ENCODE peak calls at places on chromosomes 13 and 19, in nine cellular contexts. One of them, this sample, is unnamed.

GRCh38 chr13:99432637-99433542 is 68.4 kb upstream of the TM9SF2 start:
- DNase-seq in A549: peak
- DNase-seq in Peyer's patch: peak
- DNase-seq in endothelial cell of umbilical vein: peak
- DNase-seq in adrenal gland: peak
- DNase-seq in HCT116: peak
- DNase-seq in transverse colon: peak
- DNase-seq in body of pancreas: peak
- DNase-seq in IMR-90: peak
- DNase-seq in this sample: no peak

GRCh38 chr19:41427647-41428480 is 690 bp upstream of the B3GNT8 start:
- DNase-seq in A549: no peak
- DNase-seq in Peyer's patch: peak
- DNase-seq in endothelial cell of umbilical vein: peak
- DNase-seq in adrenal gland: peak
- DNase-seq in HCT116: no peak
- DNase-seq in transverse colon: peak
- DNase-seq in body of pancreas: peak
- DNase-seq in IMR-90: no peak
- DNase-seq in this sample: no peak

GRCh38 chr13:20190481-20191310 is 2.0 kb downstream of the GJB2 start:
- DNase-seq in A549: no peak
- DNase-seq in Peyer's patch: no peak
- DNase-seq in endothelial cell of umbilical vein: no peak
- DNase-seq in adrenal gland: no peak
- DNase-seq in HCT116: no peak
- DNase-seq in transverse colon: no peak
- DNase-seq in body of pancreas: no peak
- DNase-seq in IMR-90: peak
- DNase-seq in this sample: no peak

GRCh38 chr13:112116187-112116950 is 49.4 kb downstream of the SOX1 start:
- DNase-seq in A549: no peak
- DNase-seq in Peyer's patch: no peak
- DNase-seq in endothelial cell of umbilical vein: no peak
- DNase-seq in adrenal gland: no peak
- DNase-seq in HCT116: no peak
- DNase-seq in transverse colon: no peak
- DNase-seq in body of pancreas: no peak
- DNase-seq in IMR-90: no peak
- DNase-seq in this sample: no peak

GRCh38 chr13:101751488-101751887 is 299.0 kb downstream of the ITGBL1 start:
- DNase-seq in A549: peak
- DNase-seq in Peyer's patch: no peak
- DNase-seq in endothelial cell of umbilical vein: peak
- DNase-seq in adrenal gland: no peak
- DNase-seq in HCT116: no peak
- DNase-seq in transverse colon: no peak
- DNase-seq in body of pancreas: no peak
- DNase-seq in IMR-90: peak
- DNase-seq in this sample: no peak

GRCh38 chr13:101711307-101712025 is 259.0 kb downstream of the ITGBL1 start:
- DNase-seq in A549: no peak
- DNase-seq in Peyer's patch: no peak
- DNase-seq in endothelial cell of umbilical vein: no peak
- DNase-seq in adrenal gland: no peak
- DNase-seq in HCT116: no peak
- DNase-seq in transverse colon: no peak
- DNase-seq in body of pancreas: no peak
- DNase-seq in IMR-90: no peak
- DNase-seq in this sample: no peak

GRCh38 chr13:39909634-39910033 is 254.2 kb downstream of the COG6 start:
- DNase-seq in A549: no peak
- DNase-seq in Peyer's patch: no peak
- DNase-seq in endothelial cell of umbilical vein: no peak
- DNase-seq in adrenal gland: no peak
- DNase-seq in HCT116: no peak
- DNase-seq in transverse colon: no peak
- DNase-seq in body of pancreas: no peak
- DNase-seq in IMR-90: no peak
- DNase-seq in this sample: no peak

GRCh38 chr13:34034411-34034810 is 216.5 kb downstream of the RFC3 start:
- DNase-seq in A549: no peak
- DNase-seq in Peyer's patch: no peak
- DNase-seq in endothelial cell of umbilical vein: no peak
- DNase-seq in adrenal gland: no peak
- DNase-seq in HCT116: no peak
- DNase-seq in transverse colon: no peak
- DNase-seq in body of pancreas: no peak
- DNase-seq in IMR-90: no peak
- DNase-seq in this sample: no peak

GRCh38 chr19:47663435-47663910 is 49.7 kb upstream of the EHD2 start:
- DNase-seq in A549: peak
- DNase-seq in Peyer's patch: no peak
- DNase-seq in endothelial cell of umbilical vein: no peak
- DNase-seq in adrenal gland: no peak
- DNase-seq in HCT116: no peak
- DNase-seq in transverse colon: no peak
- DNase-seq in body of pancreas: no peak
- DNase-seq in IMR-90: peak
- DNase-seq in this sample: no peak

GRCh38 chr13:46553521-46553885 is 533 bp downstream of the LRCH1 start:
- DNase-seq in A549: no peak
- DNase-seq in Peyer's patch: no peak
- DNase-seq in endothelial cell of umbilical vein: no peak
- DNase-seq in adrenal gland: no peak
- DNase-seq in HCT116: no peak
- DNase-seq in transverse colon: no peak
- DNase-seq in body of pancreas: no peak
- DNase-seq in IMR-90: no peak
- DNase-seq in this sample: no peak

GRCh38 chr19:7637374-7638256 is 705 bp downstream of the STXBP2 start:
- DNase-seq in A549: no peak
- DNase-seq in Peyer's patch: peak
- DNase-seq in endothelial cell of umbilical vein: peak
- DNase-seq in adrenal gland: no peak
- DNase-seq in HCT116: no peak
- DNase-seq in transverse colon: peak
- DNase-seq in body of pancreas: peak
- DNase-seq in IMR-90: no peak
- DNase-seq in this sample: no peak

GRCh38 chr19:27733551-27734266 is 1479.2 kb downstream of the UQCRFS1 start:
- DNase-seq in A549: no peak
- DNase-seq in Peyer's patch: no peak
- DNase-seq in endothelial cell of umbilical vein: no peak
- DNase-seq in adrenal gland: no peak
- DNase-seq in HCT116: no peak
- DNase-seq in transverse colon: no peak
- DNase-seq in body of pancreas: no peak
- DNase-seq in IMR-90: no peak
- DNase-seq in this sample: no peak

GRCh38 chr13:62014299-62014698 is 598.6 kb upstream of the PCDH20 start:
- DNase-seq in A549: peak
- DNase-seq in Peyer's patch: no peak
- DNase-seq in endothelial cell of umbilical vein: peak
- DNase-seq in adrenal gland: no peak
- DNase-seq in HCT116: peak
- DNase-seq in transverse colon: no peak
- DNase-seq in body of pancreas: no peak
- DNase-seq in IMR-90: peak
- DNase-seq in this sample: no peak

GRCh38 chr13:51613535-51613934 is 29.3 kb downstream of the WDFY2 start:
- DNase-seq in A549: no peak
- DNase-seq in Peyer's patch: no peak
- DNase-seq in endothelial cell of umbilical vein: no peak
- DNase-seq in adrenal gland: no peak
- DNase-seq in HCT116: no peak
- DNase-seq in transverse colon: no peak
- DNase-seq in body of pancreas: no peak
- DNase-seq in IMR-90: no peak
- DNase-seq in this sample: no peak

GRCh38 chr13:60617863-60618733 is 221.1 kb downstream of the TDRD3 start:
- DNase-seq in A549: peak
- DNase-seq in Peyer's patch: no peak
- DNase-seq in endothelial cell of umbilical vein: peak
- DNase-seq in adrenal gland: peak
- DNase-seq in HCT116: no peak
- DNase-seq in transverse colon: no peak
- DNase-seq in body of pancreas: no peak
- DNase-seq in IMR-90: peak
- DNase-seq in this sample: no peak

GRCh38 chr19:8468761-8469458 is 24.1 kb downstream of the HNRNPM start:
- DNase-seq in A549: no peak
- DNase-seq in Peyer's patch: no peak
- DNase-seq in endothelial cell of umbilical vein: no peak
- DNase-seq in adrenal gland: no peak
- DNase-seq in HCT116: no peak
- DNase-seq in transverse colon: no peak
- DNase-seq in body of pancreas: no peak
- DNase-seq in IMR-90: peak
- DNase-seq in this sample: no peak

GRCh38 chr19:52140077-52140710 is 456 bp upstream of the ZNF616 start:
- DNase-seq in A549: no peak
- DNase-seq in Peyer's patch: no peak
- DNase-seq in endothelial cell of umbilical vein: no peak
- DNase-seq in adrenal gland: no peak
- DNase-seq in HCT116: no peak
- DNase-seq in transverse colon: no peak
- DNase-seq in body of pancreas: peak
- DNase-seq in IMR-90: no peak
- DNase-seq in this sample: no peak

GRCh38 chr13:99425485-99426341 is 75.6 kb upstream of the TM9SF2 start:
- DNase-seq in A549: no peak
- DNase-seq in Peyer's patch: no peak
- DNase-seq in endothelial cell of umbilical vein: no peak
- DNase-seq in adrenal gland: no peak
- DNase-seq in HCT116: no peak
- DNase-seq in transverse colon: peak
- DNase-seq in body of pancreas: no peak
- DNase-seq in IMR-90: no peak
- DNase-seq in this sample: no peak

GRCh38 chr13:75442736-75443234 is 39.2 kb downstream of the TBC1D4 start:
- DNase-seq in A549: no peak
- DNase-seq in Peyer's patch: no peak
- DNase-seq in endothelial cell of umbilical vein: no peak
- DNase-seq in adrenal gland: no peak
- DNase-seq in HCT116: no peak
- DNase-seq in transverse colon: peak
- DNase-seq in body of pancreas: no peak
- DNase-seq in IMR-90: peak
- DNase-seq in this sample: no peak
- H3K4me3 ChIP-seq in A549: no peak
- H3K4me3 ChIP-seq in Peyer's patch: no peak
- H3K4me3 ChIP-seq in endothelial cell of umbilical vein: no peak
- H3K4me3 ChIP-seq in adrenal gland: no peak
- H3K4me3 ChIP-seq in HCT116: no peak
- H3K4me3 ChIP-seq in transverse colon: no peak
- H3K4me3 ChIP-seq in body of pancreas: no peak
- H3K4me3 ChIP-seq in IMR-90: no peak
- H3K4me3 ChIP-seq in this sample: no peak

DNA sequence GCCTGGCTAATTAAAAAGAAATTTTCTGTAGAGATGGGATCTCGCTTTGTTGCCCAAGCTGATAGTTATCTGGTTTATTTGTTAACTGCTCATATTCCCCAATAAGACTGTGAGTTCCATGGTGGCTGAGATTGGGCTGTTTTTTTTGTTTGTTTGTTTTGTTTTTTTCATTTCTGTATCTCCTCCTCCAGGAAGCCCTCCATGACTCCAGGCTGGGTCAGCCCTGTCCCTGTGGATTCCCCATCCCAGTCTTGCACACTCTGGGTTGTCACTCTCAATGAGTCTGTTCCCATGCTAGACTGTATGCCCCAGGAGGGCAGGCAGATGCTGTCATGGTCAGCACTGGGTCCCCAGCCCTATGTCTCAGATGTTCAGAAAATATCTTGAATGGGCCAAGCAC is 2.9 kb downstream of the EML2 start:
- DNase-seq in A549: no peak
- DNase-seq in Peyer's patch: no peak
- DNase-seq in endothelial cell of umbilical vein: no peak
- DNase-seq in adrenal gland: no peak
- DNase-seq in HCT116: no peak
- DNase-seq in transverse colon: no peak
- DNase-seq in body of pancreas: no peak
- DNase-seq in IMR-90: no peak
- DNase-seq in this sample: no peak
- TF ChIP-seq POLR2A in A549: no peak
- TF ChIP-seq POLR2A in Peyer's patch: no peak
- TF ChIP-seq POLR2A in endothelial cell of umbilical vein: no peak
- TF ChIP-seq POLR2A in adrenal gland: no peak
- TF ChIP-seq POLR2A in HCT116: no peak
- TF ChIP-seq POLR2A in transverse colon: no peak
- TF ChIP-seq POLR2A in body of pancreas: no peak
- TF ChIP-seq POLR2A in IMR-90: no peak
- TF ChIP-seq POLR2A in this sample: no peak

GRCh38 chr13:29503041-29503837 is 92.2 kb downstream of the SLC7A1 start:
- DNase-seq in A549: no peak
- DNase-seq in Peyer's patch: no peak
- DNase-seq in endothelial cell of umbilical vein: peak
- DNase-seq in adrenal gland: no peak
- DNase-seq in HCT116: no peak
- DNase-seq in transverse colon: no peak
- DNase-seq in body of pancreas: no peak
- DNase-seq in IMR-90: peak
- DNase-seq in this sample: no peak
- H3K4me3 ChIP-seq in A549: no peak
- H3K4me3 ChIP-seq in Peyer's patch: no peak
- H3K4me3 ChIP-seq in endothelial cell of umbilical vein: no peak
- H3K4me3 ChIP-seq in adrenal gland: no peak
- H3K4me3 ChIP-seq in HCT116: no peak
- H3K4me3 ChIP-seq in transverse colon: no peak
- H3K4me3 ChIP-seq in body of pancreas: no peak
- H3K4me3 ChIP-seq in IMR-90: no peak
- H3K4me3 ChIP-seq in this sample: no peak

DNA sequence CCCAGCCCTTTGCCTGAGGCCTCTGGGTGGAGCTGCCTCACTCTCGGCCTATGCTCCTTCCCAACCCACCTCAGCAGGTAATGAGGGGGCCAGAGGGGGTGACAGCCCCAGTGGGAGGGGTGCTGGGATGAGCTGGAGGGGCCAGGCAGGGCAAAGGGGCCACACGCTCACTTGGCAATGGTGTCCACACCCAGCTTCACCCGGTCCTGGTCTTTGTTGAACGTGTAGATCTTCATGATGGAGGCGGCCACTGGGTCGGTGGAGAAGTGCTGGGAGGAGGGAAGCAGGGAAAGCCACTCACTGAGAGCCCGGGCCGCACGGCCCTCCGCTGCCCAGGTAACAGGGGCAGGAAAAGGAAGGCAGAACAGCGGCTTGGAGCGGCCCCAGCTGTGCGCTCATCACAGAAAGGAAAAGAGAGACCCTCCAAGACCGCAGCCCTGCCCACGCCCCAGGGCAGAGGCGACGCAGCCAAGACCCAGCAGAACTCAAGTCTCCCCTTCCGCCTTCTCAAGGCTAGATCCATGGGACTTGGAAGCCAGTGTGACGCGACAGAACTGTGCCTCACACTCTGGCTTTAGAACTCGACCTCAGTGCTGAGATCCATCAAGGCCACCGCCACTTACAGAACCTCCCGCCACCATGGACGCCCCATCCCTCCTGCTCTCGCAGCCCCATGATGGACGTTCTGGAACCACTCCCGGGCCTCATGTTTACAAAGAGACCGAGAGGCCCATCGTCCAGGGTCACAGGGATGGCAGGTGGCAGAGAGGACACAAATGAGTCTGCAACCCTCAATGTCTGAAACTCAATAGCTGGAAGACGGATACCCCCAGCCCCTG is 9.2 kb downstream of the UBXN6 start:
- DNase-seq in A549: no peak
- DNase-seq in Peyer's patch: no peak
- DNase-seq in endothelial cell of umbilical vein: no peak
- DNase-seq in adrenal gland: peak
- DNase-seq in HCT116: no peak
- DNase-seq in transverse colon: no peak
- DNase-seq in body of pancreas: peak
- DNase-seq in IMR-90: no peak
- DNase-seq in this sample: no peak
- TF ChIP-seq POLR2A in A549: no peak
- TF ChIP-seq POLR2A in Peyer's patch: no peak
- TF ChIP-seq POLR2A in endothelial cell of umbilical vein: no peak
- TF ChIP-seq POLR2A in adrenal gland: peak
- TF ChIP-seq POLR2A in HCT116: no peak
- TF ChIP-seq POLR2A in transverse colon: no peak
- TF ChIP-seq POLR2A in body of pancreas: no peak
- TF ChIP-seq POLR2A in IMR-90: no peak
- TF ChIP-seq POLR2A in this sample: no peak